ENCODE peak calls at places on chromosomes 5 and 9, in four cellular contexts. K is psoas muscle; R is neuronal stem cell; Q is CD4-positive, CD25-positive, alpha-beta regulatory T cell. T is an unnamed sample. For H3K4me1, the result is how much of the 10 kb centered on the place peaks cover.

GRCh38 chr9:89497978-89498844 is at the start of gene SEMA4D:
- DNase-seq in Q (peak), K (peak), R (peak), T (peak)

GRCh38 chr9:32251539-32251938 is 132.9 kb upstream of the ACO1 start:
- DNase-seq in R (peak), K (no peak), Q (no peak), T (no peak)

GRCh38 chr5:172188893-172189692 is 1.1 kb upstream of the STK10 start:
- DNase-seq in K (no peak), R (peak), Q (no peak), T (no peak)

GRCh38 chr9:70043689-70044449 is at the start of gene MAMDC2:
- DNase-seq in Q (no peak), R (peak), K (peak), T (peak)

GRCh38 chr5:152092580-152092979 is 167.9 kb upstream of the GLRA1 start:
- DNase-seq in R (no peak), Q (no peak), K (no peak), T (no peak)

GRCh38 chr5:53520813-53521212 is 39.6 kb upstream of the NDUFS4 start:
- DNase-seq in R (no peak), Q (no peak), K (no peak), T (no peak)

GRCh38 chr9:14366071-14366470 is 52.1 kb upstream of the NFIB start:
- DNase-seq in Q (no peak), R (no peak), K (peak), T (no peak)

GRCh38 chr9:113631811-113632665 is 168.5 kb downstream of the RGS3 start:
- DNase-seq in Q (no peak), R (no peak), K (no peak), T (no peak)

GRCh38 chr9:18564018-18564880 is 90.3 kb downstream of the ADAMTSL1 start:
- DNase-seq in R (no peak), Q (no peak), K (no peak), T (no peak)

GRCh38 chr5:84292788-84293653 is 91.7 kb downstream of the EDIL3 start:
- DNase-seq in R (no peak), K (no peak), Q (no peak), T (no peak)

GRCh38 chr5:113336975-113337374 is 97.8 kb downstream of the TSSK1B start:
- DNase-seq in Q (no peak), K (no peak), R (no peak), T (peak)

GRCh38 chr5:16065810-16066209 is 113.8 kb downstream of the MARCHF11 start:
- DNase-seq in R (no peak), Q (no peak), K (no peak), T (no peak)

GRCh38 chr5:40682431-40683017 is 2.8 kb downstream of the PTGER4 start:
- DNase-seq in R (no peak), K (no peak), Q (no peak), T (no peak)

GRCh38 chr9:130453487-130453886 is 8.7 kb downstream of the ASS1 start:
- DNase-seq in R (no peak), K (no peak), Q (no peak), T (no peak)

GRCh38 chr9:134360897-134361296 is 34.6 kb downstream of the RXRA start:
- DNase-seq in K (no peak), Q (no peak), R (no peak), T (no peak)

GRCh38 chr5:141874262-141874964 is 3.8 kb downstream of the PCDH1 start:
- DNase-seq in Q (no peak), R (no peak), K (no peak), T (no peak)

GRCh38 chr5:141877478-141878185 is 578 bp downstream of the PCDH1 start:
- DNase-seq in Q (no peak), K (no peak), R (no peak), T (no peak)

GRCh38 chr5:141875022-141875740 is 3.0 kb downstream of the PCDH1 start:
- DNase-seq in Q (no peak), R (no peak), K (no peak), T (no peak)

GRCh38 chr5:141876628-141877477 is 1.4 kb downstream of the PCDH1 start:
- DNase-seq in Q (no peak), R (no peak), K (no peak), T (no peak)

DNA sequence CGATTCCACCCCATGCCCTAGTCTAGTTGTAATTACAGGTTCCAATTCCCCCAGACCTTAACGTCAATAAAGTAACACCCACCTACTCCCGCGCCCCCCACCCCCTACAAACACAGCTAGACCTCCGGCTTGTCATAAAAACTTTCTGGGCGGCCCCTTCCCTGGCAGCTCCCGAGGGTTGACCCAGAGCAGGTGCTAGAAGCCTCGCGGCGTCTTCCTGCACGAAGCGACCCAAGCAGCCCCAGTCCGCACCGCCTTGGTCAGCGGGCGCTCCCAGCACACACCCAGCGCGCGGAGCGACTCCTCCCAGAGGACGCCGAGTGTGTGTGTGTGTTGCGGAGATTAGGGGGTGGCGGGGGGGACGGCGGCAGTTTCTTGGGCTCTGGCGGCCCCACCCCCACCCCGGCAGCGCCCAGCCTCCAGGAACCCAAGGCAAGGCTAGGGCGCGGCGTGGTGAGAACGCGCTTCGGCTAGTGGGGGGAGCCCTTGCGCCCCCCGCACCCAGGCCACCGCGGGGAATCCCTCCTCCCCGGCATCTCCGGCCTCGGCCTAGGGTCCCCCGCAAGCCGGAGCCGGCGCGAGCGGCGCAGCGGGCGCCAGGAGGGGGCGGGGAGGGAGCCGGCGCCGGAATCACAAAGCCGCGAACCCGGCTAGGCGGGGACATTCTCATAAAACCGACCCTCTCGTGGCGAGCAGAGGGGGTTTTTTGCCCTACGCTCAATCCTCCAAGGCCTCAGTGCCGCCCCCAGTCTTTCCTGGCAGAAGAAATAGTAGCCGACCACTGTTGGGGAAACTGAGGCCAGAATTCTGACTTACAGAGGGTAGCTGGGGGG is 2.2 kb downstream of the PCDH1 start:
- DNase-seq in Q (no peak), R (no peak), K (no peak), T (no peak)
- H3K4me1 ChIP-seq in Q (under half), R (under half), K (under half), T (half or more)

GRCh38 chr9:4118666-4119065 is 181.2 kb downstream of the GLIS3 start:
- DNase-seq in R (no peak), K (no peak), Q (no peak), T (no peak)

GRCh38 chr9:4119778-4120554 is 179.9 kb downstream of the GLIS3 start:
- DNase-seq in K (no peak), Q (no peak), R (no peak), T (no peak)

GRCh38 chr9:4116091-4116581 is 183.7 kb downstream of the GLIS3 start:
- DNase-seq in R (no peak), K (no peak), Q (no peak), T (no peak)

GRCh38 chr9:4116708-4117460 is 183.0 kb downstream of the GLIS3 start:
- DNase-seq in R (no peak), K (no peak), Q (no peak), T (no peak)

DNA sequence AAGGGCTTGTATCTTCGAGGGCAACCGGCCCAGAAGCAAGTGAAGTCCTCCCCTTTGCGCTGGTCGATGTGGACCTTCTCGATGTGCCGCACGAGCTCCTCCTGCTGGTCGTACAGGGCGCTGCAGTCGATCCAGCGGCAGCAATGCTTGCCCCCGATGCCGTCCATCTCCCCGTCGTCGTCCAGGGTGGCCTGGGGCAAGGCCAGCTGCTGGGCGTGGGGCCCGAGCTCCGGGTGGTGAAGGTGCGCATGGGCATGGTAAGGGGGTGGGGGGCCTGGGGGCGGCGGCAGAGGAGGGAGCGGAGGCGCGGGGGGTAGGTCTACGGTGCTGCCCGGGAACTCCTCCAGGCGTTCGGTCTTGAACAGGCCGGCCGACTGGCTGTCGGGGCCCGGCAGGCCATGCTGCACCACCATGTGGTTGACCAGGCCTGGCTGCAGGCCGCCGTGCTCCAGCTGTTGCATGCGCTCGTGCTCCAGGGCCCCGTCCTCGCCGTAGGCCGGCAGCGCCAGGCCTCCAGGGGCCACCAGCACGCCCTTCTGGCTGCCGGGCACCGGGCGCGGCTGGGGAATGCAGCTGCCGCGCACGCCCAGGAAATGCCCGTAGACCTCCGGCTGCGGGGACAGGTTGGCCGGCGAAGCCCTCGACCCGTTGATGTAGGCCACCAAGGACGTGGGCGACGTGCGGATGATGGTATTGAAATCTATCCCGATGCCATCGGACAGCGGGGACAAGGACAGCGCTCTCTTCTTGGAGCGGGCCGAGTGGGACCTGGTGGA is 181.8 kb downstream of the GLIS3 start:
- DNase-seq in Q (peak), K (peak), R (no peak), T (no peak)
- H3K4me1 ChIP-seq in Q (under half), K (under half), R (under half), T (under half)

GRCh38 chr5:150641006-150641570 is 628 bp downstream of the SYNPO start:
- DNase-seq in R (no peak), K (peak), Q (no peak), T (no peak)
- H3K4me1 ChIP-seq in R (under half), K (half or more), Q (under half), T (under half)

GRCh38 chr5:41796061-41796460 is 74.2 kb downstream of the OXCT1 start:
- DNase-seq in K (no peak), Q (no peak), R (no peak), T (no peak)

GRCh38 chr5:41794478-41794877 is 75.7 kb downstream of the OXCT1 start:
- DNase-seq in R (no peak), Q (no peak), K (no peak), T (no peak)

GRCh38 chr5:41795125-41795524 is 75.1 kb downstream of the OXCT1 start:
- DNase-seq in Q (no peak), R (no peak), K (no peak), T (no peak)

GRCh38 chr5:41790038-41790776 is 80.0 kb downstream of the OXCT1 start:
- DNase-seq in K (no peak), Q (no peak), R (no peak), T (no peak)

GRCh38 chr5:41793156-41793770 is 77.0 kb downstream of the OXCT1 start:
- DNase-seq in R (no peak), Q (no peak), K (no peak), T (no peak)
- H3K4me1 ChIP-seq in R (under half), Q (under half), K (under half), T (under half)

DNA sequence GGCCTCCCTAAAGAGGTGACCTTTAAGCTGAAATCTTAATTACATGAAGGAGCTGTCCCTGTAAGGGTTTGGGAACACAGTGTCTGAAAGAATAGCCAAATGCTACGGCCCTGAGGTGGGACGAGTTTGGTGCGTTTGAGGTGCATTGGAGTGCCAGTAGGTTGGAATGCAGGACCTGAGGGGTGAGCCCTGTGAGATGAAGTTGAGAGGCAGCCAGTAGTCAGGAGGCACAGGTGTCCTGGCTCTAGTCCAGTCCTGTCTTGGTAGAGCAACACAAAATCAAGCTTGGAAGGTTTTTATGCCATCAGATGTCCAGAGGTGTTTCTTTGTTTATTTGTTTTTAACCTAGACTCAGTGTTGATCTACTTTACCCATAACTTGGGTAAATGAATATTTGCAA is 108.5 kb downstream of the ARHGAP26 start:
- DNase-seq in K (no peak), Q (no peak), R (no peak), T (no peak)
- H3K4me1 ChIP-seq in K (under half), Q (under half), R (under half), T (half or more)

GRCh38 chr9:131620764-131621520 is 75.6 kb downstream of the PRRT1B start:
- DNase-seq in K (no peak), R (no peak), Q (no peak), T (no peak)
- H3K4me1 ChIP-seq in K (under half), R (under half), Q (under half), T (under half)

GRCh38 chr9:126643945-126644527 is 30.3 kb downstream of the LMX1B start:
- DNase-seq in Q (no peak), R (no peak), K (no peak), T (no peak)

GRCh38 chr9:126642839-126643238 is 29.1 kb downstream of the LMX1B start:
- DNase-seq in Q (no peak), K (no peak), R (no peak), T (no peak)

GRCh38 chr9:126638571-126639132 is 24.9 kb downstream of the LMX1B start:
- DNase-seq in K (no peak), Q (no peak), R (no peak), T (no peak)

GRCh38 chr9:126642009-126642744 is 28.4 kb downstream of the LMX1B start:
- DNase-seq in R (no peak), K (no peak), Q (no peak), T (no peak)

DNA sequence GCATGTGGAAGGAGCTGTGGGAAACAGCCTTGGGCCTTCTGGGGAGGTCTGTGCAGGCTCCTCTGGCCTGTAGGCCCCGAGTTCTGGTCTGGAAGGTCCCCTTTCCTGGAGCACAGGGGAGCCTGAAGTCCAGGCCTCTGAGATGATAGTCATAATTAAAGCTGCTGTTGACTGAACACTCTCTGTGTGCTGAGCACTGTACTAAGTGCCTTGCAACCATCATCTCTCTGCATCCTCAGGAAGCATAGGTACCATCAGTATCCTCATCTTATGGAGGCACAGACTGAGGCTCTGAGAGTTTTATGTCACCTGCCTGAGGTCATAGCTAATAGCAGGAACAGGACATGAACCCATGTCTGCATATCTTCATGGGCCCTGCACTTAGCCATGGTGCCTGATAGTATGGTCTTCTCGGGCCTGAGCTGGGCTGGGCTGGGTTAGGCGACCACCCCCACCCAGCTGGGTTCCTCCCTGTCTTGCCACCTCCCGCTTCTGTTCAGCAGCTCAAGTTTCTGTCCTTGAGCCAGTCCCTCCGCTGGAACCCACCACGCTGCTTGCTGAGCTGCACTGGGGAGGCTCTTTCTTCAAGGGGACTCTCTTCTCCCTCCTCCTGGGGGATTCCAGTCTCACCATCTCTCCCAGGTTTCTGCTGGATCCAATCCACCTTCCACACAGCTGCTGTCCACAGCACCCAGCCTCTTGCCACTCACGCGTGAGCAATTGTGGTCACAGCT is 27.6 kb downstream of the LMX1B start:
- DNase-seq in R (no peak), K (no peak), Q (no peak), T (no peak)
- H3K4me1 ChIP-seq in R (under half), K (under half), Q (under half), T (under half)

T was measured in tibial nerve.